ENCODE peak calls at places on chromosomes 3 and 15, in eight cellular contexts. One of them, this sample, is unnamed.

GRCh38 chr3:8743911-8744310 is 10.3 kb downstream of the CAV3 start:
- DNase-seq in tibial artery: no peak
- DNase-seq in H9: no peak
- DNase-seq in HepG2: no peak
- DNase-seq in ovary: no peak
- DNase-seq in transverse colon: no peak
- DNase-seq in CD8-positive, alpha-beta T cell: no peak
- DNase-seq in pancreas: no peak
- DNase-seq in this sample: peak; percentile 47

GRCh38 chr3:71131893-71132314 is 451.6 kb downstream of the FOXP1 start:
- DNase-seq in tibial artery: no peak
- DNase-seq in ovary: no peak
- DNase-seq in CD8-positive, alpha-beta T cell: no peak
- DNase-seq in pancreas: no peak
- DNase-seq in HepG2: no peak
- DNase-seq in H9: no peak
- DNase-seq in transverse colon: no peak
- DNase-seq in this sample: no peak

GRCh38 chr3:174199696-174200095 is 659.4 kb upstream of the NAALADL2 start:
- DNase-seq in CD8-positive, alpha-beta T cell: no peak
- DNase-seq in ovary: no peak
- DNase-seq in H9: no peak
- DNase-seq in HepG2: no peak
- DNase-seq in pancreas: no peak
- DNase-seq in tibial artery: no peak
- DNase-seq in transverse colon: no peak
- DNase-seq in this sample: no peak

GRCh38 chr3:58032186-58032585 is 24.0 kb downstream of the FLNB start:
- DNase-seq in pancreas: no peak
- DNase-seq in CD8-positive, alpha-beta T cell: no peak
- DNase-seq in HepG2: no peak
- DNase-seq in ovary: no peak
- DNase-seq in H9: no peak
- DNase-seq in transverse colon: no peak
- DNase-seq in tibial artery: no peak
- DNase-seq in this sample: no peak

GRCh38 chr3:99751649-99752048 is 66.0 kb upstream of the CMSS1 start:
- DNase-seq in pancreas: no peak
- DNase-seq in CD8-positive, alpha-beta T cell: no peak
- DNase-seq in ovary: no peak
- DNase-seq in H9: no peak
- DNase-seq in transverse colon: no peak
- DNase-seq in HepG2: no peak
- DNase-seq in tibial artery: no peak
- DNase-seq in this sample: no peak

GRCh38 chr3:129663045-129663446 is 56.6 kb upstream of the PLXND1 start:
- DNase-seq in CD8-positive, alpha-beta T cell: no peak
- DNase-seq in H9: peak; percentile 39
- DNase-seq in ovary: no peak
- DNase-seq in pancreas: no peak
- DNase-seq in HepG2: peak; percentile 83
- DNase-seq in tibial artery: no peak
- DNase-seq in transverse colon: no peak
- DNase-seq in this sample: peak; percentile 44

GRCh38 chr3:134294302-134294925 is 43.8 kb upstream of the RYK start:
- DNase-seq in pancreas: no peak
- DNase-seq in ovary: no peak
- DNase-seq in transverse colon: no peak
- DNase-seq in H9: no peak
- DNase-seq in CD8-positive, alpha-beta T cell: peak; percentile 69
- DNase-seq in tibial artery: no peak
- DNase-seq in HepG2: no peak
- DNase-seq in this sample: no peak

GRCh38 chr3:16286161-16286560 is 21.1 kb downstream of the OXNAD1 start:
- DNase-seq in H9: no peak
- DNase-seq in HepG2: no peak
- DNase-seq in ovary: no peak
- DNase-seq in tibial artery: no peak
- DNase-seq in transverse colon: peak; percentile 26
- DNase-seq in CD8-positive, alpha-beta T cell: peak; percentile 85
- DNase-seq in pancreas: no peak
- DNase-seq in this sample: no peak

GRCh38 chr3:141410861-141411771 is 42.8 kb downstream of the ZBTB38 start:
- DNase-seq in H9: no peak
- DNase-seq in ovary: no peak
- DNase-seq in transverse colon: peak; percentile 41
- DNase-seq in CD8-positive, alpha-beta T cell: peak; percentile 53
- DNase-seq in pancreas: no peak
- DNase-seq in tibial artery: peak; percentile 47
- DNase-seq in HepG2: no peak
- DNase-seq in this sample: no peak

GRCh38 chr3:154089416-154090115 is 31.6 kb upstream of the ARHGEF26 start:
- DNase-seq in transverse colon: no peak
- DNase-seq in tibial artery: no peak
- DNase-seq in H9: no peak
- DNase-seq in HepG2: no peak
- DNase-seq in pancreas: no peak
- DNase-seq in CD8-positive, alpha-beta T cell: no peak
- DNase-seq in ovary: no peak
- DNase-seq in this sample: peak; percentile 64

GRCh38 chr3:129085165-129085715 is 24.7 kb downstream of the GP9 start:
- DNase-seq in ovary: no peak
- DNase-seq in transverse colon: no peak
- DNase-seq in tibial artery: no peak
- DNase-seq in pancreas: no peak
- DNase-seq in H9: no peak
- DNase-seq in HepG2: no peak
- DNase-seq in CD8-positive, alpha-beta T cell: no peak
- DNase-seq in this sample: no peak

GRCh38 chr3:134232976-134233375 is 17.7 kb downstream of the RYK start:
- DNase-seq in transverse colon: no peak
- DNase-seq in CD8-positive, alpha-beta T cell: no peak
- DNase-seq in HepG2: no peak
- DNase-seq in tibial artery: no peak
- DNase-seq in pancreas: no peak
- DNase-seq in ovary: no peak
- DNase-seq in H9: no peak
- DNase-seq in this sample: no peak

GRCh38 chr3:73433681-73434080 is 191.1 kb downstream of the PDZRN3 start:
- DNase-seq in tibial artery: no peak
- DNase-seq in CD8-positive, alpha-beta T cell: no peak
- DNase-seq in transverse colon: no peak
- DNase-seq in ovary: no peak
- DNase-seq in H9: no peak
- DNase-seq in HepG2: no peak
- DNase-seq in pancreas: no peak
- DNase-seq in this sample: no peak

GRCh38 chr3:17546500-17546899 is 195.9 kb downstream of the TBC1D5 start:
- DNase-seq in transverse colon: no peak
- DNase-seq in ovary: no peak
- DNase-seq in pancreas: no peak
- DNase-seq in HepG2: no peak
- DNase-seq in tibial artery: no peak
- DNase-seq in CD8-positive, alpha-beta T cell: no peak
- DNase-seq in H9: no peak
- DNase-seq in this sample: no peak

GRCh38 chr3:39467394-39468107 is at the start of gene MOBP:
- DNase-seq in pancreas: no peak
- DNase-seq in transverse colon: no peak
- DNase-seq in H9: no peak
- DNase-seq in ovary: no peak
- DNase-seq in tibial artery: no peak
- DNase-seq in HepG2: no peak
- DNase-seq in CD8-positive, alpha-beta T cell: no peak
- DNase-seq in this sample: no peak

GRCh38 chr3:122151480-122151879 is 32.0 kb upstream of the CASR start:
- DNase-seq in pancreas: no peak
- DNase-seq in H9: no peak
- DNase-seq in CD8-positive, alpha-beta T cell: no peak
- DNase-seq in HepG2: no peak
- DNase-seq in ovary: no peak
- DNase-seq in tibial artery: no peak
- DNase-seq in transverse colon: no peak
- DNase-seq in this sample: no peak

DNA sequence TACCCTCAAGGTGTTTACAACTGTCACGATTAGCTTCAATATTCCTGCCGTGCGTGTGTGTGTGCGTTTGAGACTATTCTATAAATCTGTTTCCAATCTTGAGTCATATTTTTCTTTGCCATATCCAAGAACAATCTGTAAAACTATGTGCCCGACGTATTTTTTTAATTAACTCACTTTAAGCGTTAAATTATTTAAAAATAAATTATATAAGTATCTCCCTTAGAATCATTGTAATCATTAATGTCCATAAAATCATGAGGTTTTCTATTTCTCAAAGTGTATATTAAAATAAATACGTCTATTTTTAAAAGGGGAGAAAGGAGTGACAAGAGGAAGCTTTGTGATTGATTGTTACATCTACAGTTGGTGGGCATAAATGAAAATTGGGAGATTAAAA is 2.9 kb downstream of the SETMAR start:
- DNase-seq in ovary: no peak
- DNase-seq in tibial artery: no peak
- DNase-seq in HepG2: no peak
- DNase-seq in pancreas: no peak
- DNase-seq in CD8-positive, alpha-beta T cell: no peak
- DNase-seq in transverse colon: no peak
- DNase-seq in H9: no peak
- DNase-seq in this sample: no peak
- H3K27ac ChIP-seq in ovary: peak overlapping the region; percentile 95
- H3K27ac ChIP-seq in tibial artery: peak overlapping the region; percentile 92
- H3K27ac ChIP-seq in HepG2: no peak overlapping the region
- H3K27ac ChIP-seq in pancreas: no peak overlapping the region
- H3K27ac ChIP-seq in CD8-positive, alpha-beta T cell: no peak overlapping the region
- H3K27ac ChIP-seq in transverse colon: peak overlapping the region; percentile 91
- H3K27ac ChIP-seq in H9: no peak overlapping the region
- H3K27ac ChIP-seq in this sample: peak overlapping the region; percentile 92

GRCh38 chr15:78208887-78209645 is 25.3 kb downstream of the ACSBG1 start:
- DNase-seq in H9: peak; percentile 26
- DNase-seq in transverse colon: peak; percentile 61
- DNase-seq in ovary: no peak
- DNase-seq in pancreas: no peak
- DNase-seq in tibial artery: no peak
- DNase-seq in CD8-positive, alpha-beta T cell: no peak
- DNase-seq in HepG2: no peak
- DNase-seq in this sample: peak; percentile 83
- H3K4me1 ChIP-seq in H9: no peaks in the 10 kb centered on the region
- H3K4me1 ChIP-seq in transverse colon: peaks cover 30% of the 10 kb centered on the region
- H3K4me1 ChIP-seq in ovary: peaks cover 19% of the 10 kb centered on the region
- H3K4me1 ChIP-seq in pancreas: peaks cover 60% of the 10 kb centered on the region
- H3K4me1 ChIP-seq in tibial artery: peaks cover 8% of the 10 kb centered on the region
- H3K4me1 ChIP-seq in CD8-positive, alpha-beta T cell: no peaks in the 10 kb centered on the region
- H3K4me1 ChIP-seq in HepG2: no peaks in the 10 kb centered on the region
- H3K4me1 ChIP-seq in this sample: peaks cover 34% of the 10 kb centered on the region

DNA sequence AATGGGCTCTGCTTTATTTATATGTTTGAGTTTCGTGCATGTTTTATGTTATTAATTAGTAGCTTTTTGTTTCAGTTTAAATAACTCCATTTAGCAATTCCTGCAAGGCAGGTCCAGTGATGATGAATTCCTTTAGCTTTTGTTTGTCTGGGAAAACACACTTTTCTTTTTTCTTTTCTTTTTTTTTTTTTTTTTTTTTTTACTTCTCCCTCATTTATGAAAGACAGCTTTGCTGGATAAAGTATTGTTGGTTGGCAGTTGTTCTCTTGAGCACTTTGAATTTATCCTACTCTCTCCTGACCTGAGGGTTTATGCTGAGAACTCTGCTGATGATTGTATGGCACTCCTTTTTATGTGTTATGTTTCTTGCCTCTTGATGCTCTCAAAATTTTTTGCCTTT is 35.7 kb downstream of the TMEM39A start:
- DNase-seq in transverse colon: no peak
- DNase-seq in HepG2: no peak
- DNase-seq in CD8-positive, alpha-beta T cell: no peak
- DNase-seq in H9: no peak
- DNase-seq in pancreas: no peak
- DNase-seq in tibial artery: no peak
- DNase-seq in ovary: no peak
- DNase-seq in this sample: no peak
- H3K9me3 ChIP-seq in transverse colon: peaks cover 54% of the 10 kb centered on the region
- H3K9me3 ChIP-seq in HepG2: peaks cover 43% of the 10 kb centered on the region
- H3K9me3 ChIP-seq in CD8-positive, alpha-beta T cell: peaks cover 26% of the 10 kb centered on the region
- H3K9me3 ChIP-seq in H9: peaks cover 20% of the 10 kb centered on the region
- H3K9me3 ChIP-seq in pancreas: no peaks in the 10 kb centered on the region
- H3K9me3 ChIP-seq in tibial artery: peaks cover 12% of the 10 kb centered on the region
- H3K9me3 ChIP-seq in ovary: no peaks in the 10 kb centered on the region
- H3K9me3 ChIP-seq in this sample: peaks cover 6% of the 10 kb centered on the region

DNA sequence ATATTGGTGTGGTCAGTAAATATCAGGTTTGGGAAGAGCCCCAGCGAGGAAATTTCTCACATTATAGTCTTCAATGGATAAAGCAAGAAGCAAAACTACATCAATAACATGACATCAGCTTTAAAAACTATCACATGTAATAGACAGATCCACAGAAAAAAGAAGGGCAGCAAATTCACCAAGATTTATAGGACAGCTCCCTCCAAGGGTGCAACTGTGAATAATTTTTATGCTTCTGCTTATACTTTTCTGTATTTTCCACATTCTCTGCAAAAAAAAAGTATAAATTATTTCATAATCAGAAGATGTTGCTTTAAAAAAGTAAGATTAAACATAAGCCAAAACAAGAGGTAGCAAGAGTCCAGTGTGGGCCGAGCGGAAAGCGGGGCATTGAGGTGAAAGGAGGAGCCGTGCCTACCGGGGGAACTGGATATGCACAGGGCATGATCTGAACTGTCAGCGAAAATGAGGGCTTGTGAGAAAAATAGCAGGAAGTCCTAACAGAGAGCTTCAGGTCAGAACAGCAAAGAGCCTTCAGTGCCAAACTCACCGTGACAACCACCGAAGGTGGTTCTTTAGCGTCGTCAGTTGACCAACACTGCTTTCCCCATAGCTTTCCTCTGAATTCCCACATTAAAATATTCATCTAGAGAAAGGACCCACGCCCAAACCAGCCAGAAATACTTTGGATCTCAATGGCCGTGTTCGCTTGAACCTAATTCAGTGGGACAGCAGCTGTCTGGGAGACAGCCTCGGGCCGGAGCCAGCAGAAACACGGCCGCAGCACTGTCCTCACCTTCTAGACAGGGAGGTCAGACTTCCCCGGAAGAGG is 59.9 kb downstream of the FAM174B start:
- DNase-seq in CD8-positive, alpha-beta T cell: no peak
- DNase-seq in HepG2: no peak
- DNase-seq in H9: no peak
- DNase-seq in tibial artery: no peak
- DNase-seq in transverse colon: no peak
- DNase-seq in pancreas: no peak
- DNase-seq in ovary: no peak
- DNase-seq in this sample: no peak
- H3K27ac ChIP-seq in CD8-positive, alpha-beta T cell: no peak overlapping the region
- H3K27ac ChIP-seq in HepG2: no peak overlapping the region
- H3K27ac ChIP-seq in H9: no peak overlapping the region
- H3K27ac ChIP-seq in tibial artery: no peak overlapping the region
- H3K27ac ChIP-seq in transverse colon: no peak overlapping the region
- H3K27ac ChIP-seq in pancreas: no peak overlapping the region
- H3K27ac ChIP-seq in ovary: no peak overlapping the region
- H3K27ac ChIP-seq in this sample: no peak overlapping the region

GRCh38 chr3:124791142-124791541 is 60.9 kb downstream of the UMPS start:
- DNase-seq in pancreas: no peak
- DNase-seq in ovary: no peak
- DNase-seq in HepG2: no peak
- DNase-seq in transverse colon: no peak
- DNase-seq in tibial artery: no peak
- DNase-seq in H9: no peak
- DNase-seq in CD8-positive, alpha-beta T cell: no peak
- DNase-seq in this sample: no peak
- H3K4me1 ChIP-seq in pancreas: no peaks in the 10 kb centered on the region
- H3K4me1 ChIP-seq in ovary: peaks cover 8% of the 10 kb centered on the region
- H3K4me1 ChIP-seq in HepG2: peaks cover 36% of the 10 kb centered on the region
- H3K4me1 ChIP-seq in transverse colon: peaks cover 20% of the 10 kb centered on the region
- H3K4me1 ChIP-seq in tibial artery: peaks cover 62% of the 10 kb centered on the region
- H3K4me1 ChIP-seq in H9: no peaks in the 10 kb centered on the region
- H3K4me1 ChIP-seq in CD8-positive, alpha-beta T cell: no peaks in the 10 kb centered on the region
- H3K4me1 ChIP-seq in this sample: no peaks in the 10 kb centered on the region

GRCh38 chr15:20368974-20369373 is 172.6 kb downstream of the GOLGA6L6 start:
- DNase-seq in HepG2: no peak
- DNase-seq in tibial artery: no peak
- DNase-seq in CD8-positive, alpha-beta T cell: no peak
- DNase-seq in pancreas: no peak
- DNase-seq in H9: no peak
- DNase-seq in ovary: no peak
- DNase-seq in transverse colon: no peak
- DNase-seq in this sample: no peak
- H3K9me3 ChIP-seq in HepG2: no peaks in the 10 kb centered on the region
- H3K9me3 ChIP-seq in tibial artery: no peaks in the 10 kb centered on the region
- H3K9me3 ChIP-seq in CD8-positive, alpha-beta T cell: no peaks in the 10 kb centered on the region
- H3K9me3 ChIP-seq in pancreas: no peaks in the 10 kb centered on the region
- H3K9me3 ChIP-seq in H9: peaks cover 89% of the 10 kb centered on the region
- H3K9me3 ChIP-seq in ovary: no peaks in the 10 kb centered on the region
- H3K9me3 ChIP-seq in transverse colon: peaks cover 3% of the 10 kb centered on the region
- H3K9me3 ChIP-seq in this sample: no peaks in the 10 kb centered on the region

This sample was measured in prostate gland.